ENCODE peak calls at places on chromosome X, in four cellular contexts. One of them, this sample, is unnamed.

GRCh38 chrX:103685396-103685795 is 1.1 kb downstream of the MORF4L2 start:
- DNase-seq in uterus: no peak
- DNase-seq in GM12878: no peak
- DNase-seq in tibial nerve: no peak
- DNase-seq in this sample: no peak

GRCh38 chrX:75547783-75548182 is 24.9 kb upstream of the ZDHHC15 start:
- DNase-seq in uterus: no peak
- DNase-seq in GM12878: no peak
- DNase-seq in tibial nerve: peak; percentile 40
- DNase-seq in this sample: peak; percentile 67

GRCh38 chrX:123408856-123409737 is 225.0 kb downstream of the GRIA3 start:
- DNase-seq in uterus: no peak
- DNase-seq in GM12878: peak; percentile 57
- DNase-seq in tibial nerve: no peak
- DNase-seq in this sample: no peak

GRCh38 chrX:47012131-47012530 is 66.1 kb upstream of the RGN start:
- DNase-seq in uterus: no peak
- DNase-seq in GM12878: no peak
- DNase-seq in tibial nerve: no peak
- DNase-seq in this sample: no peak

GRCh38 chrX:49838374-49838773 is 9.3 kb downstream of the PAGE4 start:
- DNase-seq in uterus: no peak
- DNase-seq in GM12878: no peak
- DNase-seq in tibial nerve: no peak
- DNase-seq in this sample: peak; percentile 29

GRCh38 chrX:10415704-10416001 is 204.7 kb downstream of the MID1 start:
- DNase-seq in uterus: no peak
- DNase-seq in GM12878: no peak
- DNase-seq in tibial nerve: no peak
- DNase-seq in this sample: no peak

GRCh38 chrX:9340619-9341304 is 124.1 kb upstream of the TBL1X start:
- DNase-seq in uterus: peak; percentile 64
- DNase-seq in GM12878: peak; percentile 5
- DNase-seq in tibial nerve: no peak
- DNase-seq in this sample: peak; percentile 22

GRCh38 chrX:108186811-108187210 is 95.2 kb downstream of the ATG4A start:
- DNase-seq in uterus: no peak
- DNase-seq in GM12878: no peak
- DNase-seq in tibial nerve: no peak
- DNase-seq in this sample: no peak

GRCh38 chrX:103846395-103846794 is 14.3 kb upstream of the RAB9B start:
- DNase-seq in uterus: no peak
- DNase-seq in GM12878: no peak
- DNase-seq in tibial nerve: no peak
- DNase-seq in this sample: no peak

GRCh38 chrX:121000589-121000988 is 15.0 kb upstream of the CT47A1 start:
- DNase-seq in uterus: no peak
- DNase-seq in GM12878: peak; percentile 5
- DNase-seq in tibial nerve: no peak
- DNase-seq in this sample: no peak

GRCh38 chrX:1327651-1328304 is 8.8 kb upstream of the IL3RA start:
- DNase-seq in uterus: no peak
- DNase-seq in GM12878: peak; percentile 68
- DNase-seq in tibial nerve: no peak
- DNase-seq in this sample: no peak

GRCh38 chrX:150680974-150681373 is 12.2 kb upstream of the MTMR1 start:
- DNase-seq in uterus: no peak
- DNase-seq in GM12878: no peak
- DNase-seq in tibial nerve: no peak
- DNase-seq in this sample: peak; percentile 43

GRCh38 chrX:24471808-24472207 is 6.7 kb downstream of the PDK3 start:
- DNase-seq in uterus: no peak
- DNase-seq in GM12878: no peak
- DNase-seq in tibial nerve: no peak
- DNase-seq in this sample: no peak

GRCh38 chrX:41722816-41723215 is 1.2 kb upstream of the GPR82 start:
- DNase-seq in uterus: no peak
- DNase-seq in GM12878: no peak
- DNase-seq in tibial nerve: no peak
- DNase-seq in this sample: no peak

GRCh38 chrX:23668335-23668734 is 1.0 kb downstream of the PRDX4 start:
- DNase-seq in uterus: no peak
- DNase-seq in GM12878: peak; percentile 24
- DNase-seq in tibial nerve: no peak
- DNase-seq in this sample: no peak

GRCh38 chrX:106201502-106202178 is 33.5 kb downstream of the PWWP3B start:
- DNase-seq in uterus: no peak
- DNase-seq in GM12878: no peak
- DNase-seq in tibial nerve: no peak
- DNase-seq in this sample: no peak

GRCh38 chrX:45697591-45697990 is 496.9 kb upstream of the DIPK2B start:
- DNase-seq in uterus: peak; percentile 15
- DNase-seq in GM12878: no peak
- DNase-seq in tibial nerve: no peak
- DNase-seq in this sample: no peak

GRCh38 chrX:275967-276587 is 5.1 kb upstream of the PLCXD1 start:
- DNase-seq in uterus: no peak
- DNase-seq in GM12878: no peak
- DNase-seq in tibial nerve: peak; percentile 59
- DNase-seq in this sample: peak; percentile 62

GRCh38 chrX:270848-271367 is 10.3 kb upstream of the PLCXD1 start:
- DNase-seq in uterus: no peak
- DNase-seq in GM12878: no peak
- DNase-seq in tibial nerve: no peak
- DNase-seq in this sample: peak; percentile 9

GRCh38 chrX:275476-275966 is 5.7 kb upstream of the PLCXD1 start:
- DNase-seq in uterus: no peak
- DNase-seq in GM12878: no peak
- DNase-seq in tibial nerve: no peak
- DNase-seq in this sample: no peak

GRCh38 chrX:276588-277171 is 4.5 kb upstream of the PLCXD1 start:
- DNase-seq in uterus: no peak
- DNase-seq in GM12878: no peak
- DNase-seq in tibial nerve: no peak
- DNase-seq in this sample: no peak

DNA sequence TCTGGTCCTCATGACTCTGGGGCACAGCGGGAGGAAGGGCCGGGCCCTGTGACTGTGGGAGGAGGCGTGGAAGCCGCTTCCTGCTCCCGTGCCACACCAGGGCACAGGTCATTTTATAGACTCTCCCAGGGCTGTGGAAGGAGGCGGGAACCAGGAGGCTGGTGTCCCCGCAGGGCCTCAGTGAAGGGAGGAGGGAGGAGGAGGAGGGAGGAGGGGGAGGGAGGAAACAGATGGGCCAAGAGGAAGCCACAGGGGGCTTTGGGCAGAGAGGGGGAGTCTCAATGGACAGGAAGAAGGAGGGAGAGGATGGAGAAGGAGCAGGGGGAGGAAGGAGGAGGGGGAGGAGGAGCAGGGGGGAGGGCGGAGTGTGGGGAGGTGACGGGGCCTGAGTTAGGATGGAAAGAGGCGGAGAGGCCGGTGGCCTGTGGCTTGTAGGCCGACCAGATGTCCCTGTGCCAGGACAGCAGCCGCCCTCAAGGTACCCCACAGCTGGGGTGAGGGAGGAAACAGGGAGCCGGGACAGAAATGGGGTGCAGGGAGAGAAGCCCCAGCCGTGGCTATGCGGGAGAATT is 6.2 kb upstream of the PLCXD1 start:
- DNase-seq in uterus: no peak
- DNase-seq in GM12878: no peak
- DNase-seq in tibial nerve: no peak
- DNase-seq in this sample: no peak
- H3K4me3 ChIP-seq in uterus: no peak overlapping the region
- H3K4me3 ChIP-seq in GM12878: no peak overlapping the region
- H3K4me3 ChIP-seq in tibial nerve: no peak overlapping the region
- H3K4me3 ChIP-seq in this sample: no peak overlapping the region

GRCh38 chrX:153725039-153725831 is 579 bp downstream of the ABCD1 start:
- DNase-seq in uterus: no peak
- DNase-seq in GM12878: no peak
- DNase-seq in tibial nerve: no peak
- DNase-seq in this sample: no peak

GRCh38 chrX:153725832-153726285 is 1.2 kb downstream of the ABCD1 start:
- DNase-seq in uterus: no peak
- DNase-seq in GM12878: no peak
- DNase-seq in tibial nerve: peak; percentile 21
- DNase-seq in this sample: no peak

GRCh38 chrX:153722704-153723350 is 1.4 kb downstream of the BCAP31 start:
- DNase-seq in uterus: no peak
- DNase-seq in GM12878: no peak
- DNase-seq in tibial nerve: no peak
- DNase-seq in this sample: no peak

GRCh38 chrX:153723351-153724251 is 586 bp downstream of the BCAP31 start:
- DNase-seq in uterus: peak; percentile 46
- DNase-seq in GM12878: no peak
- DNase-seq in tibial nerve: no peak
- DNase-seq in this sample: no peak

DNA sequence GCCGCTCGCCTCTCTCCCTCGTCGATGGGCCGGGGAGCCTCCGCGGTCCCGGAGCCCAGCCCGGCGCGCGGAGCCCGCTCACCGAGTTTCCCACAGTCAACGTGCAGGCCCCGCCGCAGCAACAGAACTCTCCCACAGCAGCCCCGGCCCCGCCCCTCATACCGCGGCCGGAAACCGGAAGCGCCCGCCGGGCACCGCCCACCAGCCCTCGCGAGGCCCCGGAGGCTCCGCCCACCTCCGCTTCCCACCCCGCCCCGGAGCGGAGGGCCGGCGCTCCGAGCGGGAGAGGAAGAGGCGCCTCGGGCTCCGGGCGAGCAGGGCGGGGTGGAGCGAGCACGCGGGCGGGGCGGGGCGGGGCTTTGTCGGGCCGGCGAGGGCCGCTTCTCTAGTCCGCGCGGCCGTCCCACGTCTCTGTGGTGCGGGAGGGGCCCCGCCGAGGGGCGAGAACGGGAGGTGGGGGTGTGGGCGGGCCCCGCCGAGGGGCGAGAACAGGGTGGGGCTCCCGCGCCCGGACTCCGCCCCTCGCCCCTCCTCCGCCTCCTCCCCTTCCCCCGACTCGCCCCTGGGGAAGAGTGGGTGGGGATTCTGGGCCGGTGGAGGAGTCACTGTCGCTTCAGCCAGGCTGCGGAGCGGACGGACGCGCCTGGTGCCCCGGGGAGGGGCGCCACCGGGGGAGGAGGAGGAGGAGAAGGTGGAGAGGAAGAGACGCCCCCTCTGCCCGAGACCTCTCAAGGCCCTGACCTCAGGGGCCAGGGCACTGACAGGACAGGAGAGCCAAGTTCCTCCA is at the start of the genes ABCD1 and BCAP31:
- DNase-seq in uterus: peak; percentile 88
- DNase-seq in GM12878: peak; percentile 32
- DNase-seq in tibial nerve: peak; percentile 76
- DNase-seq in this sample: peak; percentile 89
- TF ChIP-seq POLR2A in uterus: peak; percentile 73
- TF ChIP-seq POLR2A in GM12878: peak; percentile 88
- TF ChIP-seq POLR2A in tibial nerve: peak; percentile 61
- TF ChIP-seq POLR2A in this sample: peak; percentile 38

GRCh38 chrX:136162827-136163427 is 15.6 kb downstream of the FHL1 start:
- DNase-seq in uterus: peak; percentile 57
- DNase-seq in GM12878: no peak
- DNase-seq in tibial nerve: no peak
- DNase-seq in this sample: peak; percentile 36
- TF ChIP-seq CTCF in uterus: peak; percentile 56
- TF ChIP-seq CTCF in GM12878: peak; percentile 77
- TF ChIP-seq CTCF in tibial nerve: peak; percentile 60
- TF ChIP-seq CTCF in this sample: no peak

DNA sequence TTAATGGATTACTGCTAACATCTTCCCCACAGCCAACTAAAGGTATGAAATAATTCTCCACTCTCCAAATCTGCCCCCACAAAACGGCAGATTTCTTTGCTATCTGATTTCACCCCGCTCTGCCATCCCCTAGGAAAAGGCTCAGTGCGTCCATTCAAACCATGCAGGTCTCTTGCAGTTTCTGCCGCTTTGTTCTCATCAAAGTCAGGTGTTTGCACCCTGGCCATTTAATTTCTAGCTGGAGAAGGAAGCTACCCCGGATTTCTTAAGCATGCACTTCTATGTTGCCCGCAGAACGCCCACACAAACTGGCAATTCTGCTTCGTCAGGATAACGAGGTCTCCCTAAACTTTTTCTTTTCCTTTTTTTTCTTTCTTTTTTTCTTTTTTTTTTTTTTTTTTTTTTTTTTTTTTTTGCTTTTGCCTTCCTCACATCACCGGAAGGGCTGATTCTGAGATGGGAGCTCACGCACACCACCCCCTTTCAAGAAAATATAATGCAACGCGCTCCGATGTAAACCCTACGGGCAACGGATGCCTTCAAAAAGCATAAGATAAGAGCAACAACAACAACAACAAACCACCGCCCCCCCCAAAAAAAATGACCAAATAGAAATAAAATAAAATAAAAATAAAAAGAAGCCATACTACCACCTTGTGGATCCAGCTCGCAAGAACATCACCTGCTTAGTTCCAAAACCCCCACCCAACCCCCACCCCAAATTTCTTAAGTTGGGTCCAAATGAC is 3.2 kb downstream of the NLGN4X start:
- DNase-seq in uterus: no peak
- DNase-seq in GM12878: no peak
- DNase-seq in tibial nerve: no peak
- DNase-seq in this sample: no peak
- H3K4me3 ChIP-seq in uterus: peak overlapping the region; percentile 26
- H3K4me3 ChIP-seq in GM12878: no peak overlapping the region
- H3K4me3 ChIP-seq in tibial nerve: peak overlapping the region; percentile 29
- H3K4me3 ChIP-seq in this sample: peak overlapping the region; percentile 59

GRCh38 chrX:151974336-151975227 is at the start of gene GABRE:
- DNase-seq in uterus: peak; percentile 65
- DNase-seq in GM12878: no peak
- DNase-seq in tibial nerve: peak; percentile 15
- DNase-seq in this sample: peak; percentile 55
- TF ChIP-seq POLR2A in uterus: peak; percentile 46
- TF ChIP-seq POLR2A in GM12878: no peak
- TF ChIP-seq POLR2A in tibial nerve: peak; percentile 52
- TF ChIP-seq POLR2A in this sample: no peak

GRCh38 chrX:30881390-30881789 is 7.7 kb downstream of the TAB3 start:
- DNase-seq in uterus: no peak
- DNase-seq in GM12878: no peak
- DNase-seq in tibial nerve: no peak
- DNase-seq in this sample: no peak

GRCh38 chrX:30885136-30885535 is 3.9 kb downstream of the TAB3 start:
- DNase-seq in uterus: no peak
- DNase-seq in GM12878: no peak
- DNase-seq in tibial nerve: no peak
- DNase-seq in this sample: no peak

GRCh38 chrX:30880058-30880457 is 9.0 kb downstream of the TAB3 start:
- DNase-seq in uterus: no peak
- DNase-seq in GM12878: no peak
- DNase-seq in tibial nerve: no peak
- DNase-seq in this sample: no peak

GRCh38 chrX:30881797-30882196 is 7.3 kb downstream of the TAB3 start:
- DNase-seq in uterus: no peak
- DNase-seq in GM12878: no peak
- DNase-seq in tibial nerve: no peak
- DNase-seq in this sample: no peak

GRCh38 chrX:30883141-30883540 is 5.9 kb downstream of the TAB3 start:
- DNase-seq in uterus: no peak
- DNase-seq in GM12878: no peak
- DNase-seq in tibial nerve: no peak
- DNase-seq in this sample: no peak
- TF ChIP-seq CTCF in uterus: no peak
- TF ChIP-seq CTCF in GM12878: no peak
- TF ChIP-seq CTCF in tibial nerve: no peak
- TF ChIP-seq CTCF in this sample: no peak

GRCh38 chrX:137550561-137551305 is 15.2 kb upstream of the ZIC3 start:
- DNase-seq in uterus: no peak
- DNase-seq in GM12878: no peak
- DNase-seq in tibial nerve: no peak
- DNase-seq in this sample: no peak
- H3K4me3 ChIP-seq in uterus: no peak overlapping the region
- H3K4me3 ChIP-seq in GM12878: no peak overlapping the region
- H3K4me3 ChIP-seq in tibial nerve: no peak overlapping the region
- H3K4me3 ChIP-seq in this sample: no peak overlapping the region

This sample was measured in testis.